ENCODE peak calls at places on chromosomes 16 and 17, in eight cellular contexts. J, U, Z, T, C, N, M and X are unnamed samples.
A peak's percentile ranks its signal among the peaks of the same experiment; 100 is the strongest.

GRCh38 chr17:19546289-19547065 is 12.8 kb downstream of the SLC47A1 start:
- DNase-seq in U (peak; percentile 34), Z (no peak), N (no peak), J (no peak), M (no peak), C (no peak), T (no peak), X (no peak)

GRCh38 chr16:31451681-31452351 is 7.5 kb upstream of the ARMC5 start:
- DNase-seq in M (no peak), N (peak; percentile 59), C (peak; percentile 87), Z (no peak), U (peak; percentile 77), J (no peak), T (no peak), X (no peak)

GRCh38 chr17:27808629-27809028 is 8.3 kb upstream of the NOS2 start:
- DNase-seq in J (no peak), N (no peak), M (no peak), U (no peak), Z (no peak), T (no peak), C (no peak), X (no peak)

GRCh38 chr17:63274156-63274555 is 171.9 kb downstream of the CYB561 start:
- DNase-seq in U (peak; percentile 83), N (no peak), Z (no peak), T (no peak), J (no peak), C (no peak), M (no peak), X (no peak)

GRCh38 chr17:60147553-60148241 is 2.1 kb upstream of the CA4 start:
- DNase-seq in C (no peak), Z (no peak), M (no peak), N (peak; percentile 47), J (no peak), U (no peak), T (no peak), X (no peak)

GRCh38 chr16:4404247-4404966 is 12.0 kb downstream of the CORO7 start:
- DNase-seq in Z (no peak), J (no peak), T (no peak), U (peak; percentile 58), N (peak; percentile 55), C (no peak), M (no peak), X (no peak)

GRCh38 chr17:740240-741055 is 8.1 kb downstream of the TLCD3A start:
- DNase-seq in Z (peak; percentile 29), M (peak; percentile 71), C (no peak), T (no peak), N (no peak), U (no peak), J (no peak), X (no peak)

GRCh38 chr17:79109584-79109983 is 35.0 kb downstream of the ENGASE start:
- DNase-seq in C (no peak), N (no peak), J (no peak), M (no peak), T (no peak), Z (no peak), U (no peak), X (no peak)

GRCh38 chr17:74840989-74841666 is 18.6 kb downstream of the GRIN2C start:
- DNase-seq in N (no peak), Z (no peak), C (no peak), J (no peak), T (peak; percentile 53), U (peak; percentile 61), M (no peak), X (no peak)

GRCh38 chr17:72592242-72592966 is 471.6 kb downstream of the SOX9 start:
- DNase-seq in T (peak; percentile 43), Z (peak; percentile 27), J (no peak), U (peak; percentile 91), M (no peak), N (peak; percentile 92), C (peak; percentile 70), X (no peak)

GRCh38 chr16:84045818-84046470 is 3.3 kb upstream of the SLC38A8 start:
- DNase-seq in U (no peak), J (no peak), T (no peak), Z (no peak), N (no peak), C (no peak), M (no peak), X (no peak)